ENCODE peak calls at places on chromosomes 4 and X, in four cellular contexts. N is endodermal cell, T is astrocyte, W is GM23338. V is an unnamed sample.

GRCh38 chr4:11111370-11111769 is 317.3 kb downstream of the HS3ST1 start:
- DNase-seq in N (no peak), T (no peak), W (no peak), V (no peak)

GRCh38 chr4:151004222-151004621 is 10.9 kb downstream of the LRBA start:
- DNase-seq in N (no peak), T (peak), W (no peak), V (peak)

GRCh38 chr4:115454228-115454627 is 340.8 kb upstream of the NDST4 start:
- DNase-seq in N (no peak), T (no peak), W (no peak), V (no peak)

GRCh38 chr4:8589831-8590545 is 2.6 kb upstream of the CPZ start:
- DNase-seq in N (no peak), T (peak), W (no peak), V (peak)

GRCh38 chr4:189988892-189989431 is 38.1 kb downstream of the FRG2 start:
- DNase-seq in N (peak), T (no peak), W (no peak), V (no peak)

GRCh38 chrX:129600981-129601424 is 53.8 kb downstream of the APLN start:
- DNase-seq in N (peak), T (no peak), W (peak), V (peak)

GRCh38 chrX:69101655-69102251 is 63.5 kb downstream of the PJA1 start:
- DNase-seq in N (no peak), T (no peak), W (no peak), V (no peak)

GRCh38 chrX:133542476-133542875 is 127.2 kb upstream of the GPC4 start:
- DNase-seq in N (no peak), T (no peak), W (no peak), V (peak)

GRCh38 chr4:52197351-52197750 is 146.2 kb downstream of the SPATA18 start:
- DNase-seq in N (no peak), T (no peak), W (no peak), V (peak)

GRCh38 chr4:142840516-142841123 is 5.5 kb downstream of the INPP4B start:
- DNase-seq in N (no peak), T (peak), W (peak), V (peak)

GRCh38 chr4:137420901-137421384 is 111.4 kb downstream of the PCDH18 start:
- DNase-seq in N (peak), T (no peak), W (peak), V (no peak)

GRCh38 chr4:110629780-110630500 is 7.1 kb upstream of the PITX2 start:
- DNase-seq in N (peak), T (no peak), W (peak), V (no peak)

GRCh38 chr4:26256016-26256415 is 64.8 kb upstream of the RBPJ start:
- DNase-seq in N (no peak), T (peak), W (no peak), V (peak)

GRCh38 chrX:81316163-81316562 is 114.3 kb downstream of the SH3BGRL start:
- DNase-seq in N (no peak), T (peak), W (no peak), V (peak)

GRCh38 chrX:11386001-11386523 is 92.8 kb downstream of the AMELX start:
- DNase-seq in N (no peak), T (peak), W (no peak), V (peak)

GRCh38 chrX:38273453-38273852 is 52.8 kb upstream of the SRPX start:
- DNase-seq in N (no peak), T (no peak), W (no peak), V (no peak)

GRCh38 chrX:20066968-20067708 is 49.6 kb downstream of the MAP7D2 start:
- DNase-seq in N (no peak), T (peak), W (peak), V (peak)

GRCh38 chr4:2799971-2800690 is 7.2 kb downstream of the SH3BP2 start:
- DNase-seq in N (no peak), T (no peak), W (no peak), V (no peak)

GRCh38 chr4:8469550-8469949 is 29.0 kb downstream of the TRMT44 start:
- DNase-seq in N (no peak), T (no peak), W (no peak), V (no peak)

GRCh38 chr4:112604590-112604989 is 32.1 kb downstream of the ZGRF1 start:
- DNase-seq in N (peak), T (peak), W (peak), V (peak)

GRCh38 chr4:145552181-145552822 is 66.9 kb upstream of the MMAA start:
- DNase-seq in N (no peak), T (no peak), W (no peak), V (no peak)
- TF ChIP-seq CTCF in N (no peak), T (no peak), W (no peak), V (no peak)

DNA sequence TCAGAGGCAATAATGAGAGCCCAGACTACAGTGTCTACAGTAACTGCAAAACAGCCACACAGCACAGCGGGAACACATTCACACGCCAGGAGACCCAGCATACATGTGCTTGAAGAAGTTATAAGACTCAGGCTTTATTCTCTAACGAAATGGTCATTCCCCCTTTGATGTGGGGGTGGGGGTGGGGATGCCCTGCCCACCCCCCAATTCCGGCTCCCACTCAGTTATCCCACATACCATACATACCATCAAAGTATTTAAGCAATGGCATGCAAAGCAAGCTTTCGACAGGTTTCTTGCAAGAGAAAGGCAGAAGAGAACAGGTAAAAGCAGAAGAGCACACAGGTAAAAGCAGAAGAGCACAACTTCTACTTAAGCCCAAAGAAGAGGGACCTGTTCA is 3.6 kb downstream of the MECP2 start:
- DNase-seq in N (peak), T (no peak), W (peak), V (no peak)
- H3K4me3 ChIP-seq in N (peak), T (no peak), W (peak), V (no peak)

DNA sequence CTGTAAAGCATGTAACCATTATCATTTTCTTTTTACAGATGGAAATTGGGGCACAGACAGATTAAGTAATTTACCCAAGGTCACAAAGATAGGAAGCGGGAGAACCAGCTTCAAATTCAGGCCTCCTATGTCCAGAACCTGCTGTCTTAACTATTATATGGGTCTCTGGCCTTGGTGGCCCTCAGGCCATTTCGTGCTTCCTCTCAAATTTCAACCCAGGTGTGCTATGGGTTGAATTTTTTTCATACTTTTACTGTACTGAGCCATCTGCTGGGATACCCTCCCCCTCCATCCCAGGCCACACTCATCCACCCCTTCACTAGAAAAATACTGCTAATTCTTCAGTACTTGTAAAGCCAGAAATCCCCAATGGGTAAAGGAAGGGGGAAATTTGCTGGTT is 42.3 kb downstream of the KLF3 start:
- DNase-seq in N (no peak), T (no peak), W (no peak), V (no peak)
- TF ChIP-seq CTCF in N (no peak), T (no peak), W (no peak), V (no peak)

GRCh38 chrX:16250296-16250695 is 83.0 kb downstream of the MAGEB17 start:
- DNase-seq in N (no peak), T (peak), W (no peak), V (peak)
- H3K4me3 ChIP-seq in N (no peak), T (no peak), W (no peak), V (no peak)

V was measured in AG10803.